ENCODE peak calls at places on chromosomes 7 and 10, in eight cellular contexts. M, X, G, B, S, O, E and U are unnamed samples.

GRCh38 chr10:91164520-91165065 is 55.9 kb upstream of the PCGF5 start:
- DNase-seq in S (no peak), E (peak), B (no peak), G (no peak), X (no peak), O (no peak), M (no peak), U (no peak)

GRCh38 chr7:98240961-98241673 is 10.9 kb downstream of the TECPR1 start:
- DNase-seq in M (no peak), X (peak), O (peak), B (no peak), S (no peak), E (peak), G (no peak), U (no peak)

GRCh38 chr7:4048336-4048735 is 633.8 kb upstream of the FOXK1 start:
- DNase-seq in X (no peak), E (no peak), O (no peak), B (no peak), S (no peak), G (no peak), M (no peak), U (no peak)

GRCh38 chr7:144842377-144842851 is 6.6 kb upstream of the TPK1 start:
- DNase-seq in O (peak), M (no peak), E (no peak), S (no peak), G (no peak), B (peak), X (peak), U (no peak)

GRCh38 chr10:988667-989545 is 672 bp downstream of the GTPBP4 start:
- DNase-seq in S (no peak), O (no peak), E (peak), G (peak), B (no peak), M (no peak), X (no peak), U (no peak)

GRCh38 chr7:6290345-6290744 is 17.9 kb upstream of the CYTH3 start:
- DNase-seq in B (no peak), X (no peak), O (no peak), G (no peak), M (no peak), E (no peak), S (no peak), U (no peak)

GRCh38 chr10:102409604-102410426 is 8.8 kb downstream of the PSD start:
- DNase-seq in S (no peak), O (no peak), X (no peak), G (no peak), B (no peak), E (no peak), M (no peak), U (no peak)

GRCh38 chr7:4201566-4201965 is 480.5 kb upstream of the FOXK1 start:
- DNase-seq in M (no peak), O (no peak), E (no peak), X (no peak), B (peak), G (no peak), S (no peak), U (no peak)

GRCh38 chr7:68364871-68365625 is 1233.2 kb upstream of the AUTS2 start:
- DNase-seq in E (peak), M (no peak), S (no peak), X (no peak), B (no peak), G (no peak), O (no peak), U (no peak)

GRCh38 chr7:46015107-46015868 is 94.2 kb upstream of the IGFBP3 start:
- DNase-seq in E (peak), S (no peak), O (peak), M (no peak), B (peak), G (no peak), X (no peak), U (no peak)

GRCh38 chr10:124110882-124111281 is 17.5 kb upstream of the CHST15 start:
- DNase-seq in O (no peak), B (no peak), S (no peak), M (no peak), E (no peak), G (no peak), X (no peak), U (no peak)

GRCh38 chr7:152601305-152601798 is 74.6 kb downstream of the XRCC2 start:
- DNase-seq in B (no peak), X (peak), E (no peak), O (no peak), M (no peak), G (no peak), S (no peak), U (no peak)

GRCh38 chr7:24891173-24891787 is 88.7 kb downstream of the OSBPL3 start:
- DNase-seq in B (no peak), S (no peak), O (no peak), X (no peak), G (no peak), E (peak), M (no peak), U (no peak)

GRCh38 chr10:27355918-27356573 is 115.4 kb upstream of the ACBD5 start:
- DNase-seq in S (no peak), O (no peak), G (no peak), M (no peak), B (no peak), X (no peak), E (no peak), U (no peak)

GRCh38 chr7:88500146-88500545 is 193.5 kb upstream of the STEAP4 start:
- DNase-seq in X (no peak), O (no peak), S (no peak), B (no peak), G (no peak), M (no peak), E (peak), U (no peak)

GRCh38 chr10:120262857-120263547 is 194.0 kb upstream of the PLPP4 start:
- DNase-seq in E (peak), B (no peak), S (no peak), G (no peak), X (no peak), O (no peak), M (no peak), U (no peak)

GRCh38 chr7:151193203-151193602 is 6.2 kb upstream of the ASB10 start:
- DNase-seq in M (no peak), X (no peak), E (no peak), O (no peak), G (no peak), B (no peak), S (no peak), U (no peak)

GRCh38 chr7:2100278-2101205 is 132.2 kb downstream of the MAD1L1 start:
- DNase-seq in O (peak), G (no peak), X (no peak), S (no peak), M (no peak), B (no peak), E (no peak), U (no peak)

GRCh38 chr10:91681361-91682276 is 48.7 kb upstream of the PPP1R3C start:
- DNase-seq in O (no peak), X (no peak), B (no peak), E (peak), G (no peak), S (no peak), M (no peak), U (no peak)

GRCh38 chr10:2935647-2936386 is 131.5 kb upstream of the PFKP start:
- DNase-seq in G (no peak), M (no peak), O (no peak), E (no peak), S (no peak), X (no peak), B (no peak), U (no peak)

GRCh38 chr10:124372906-124373305 is 45.8 kb downstream of the OAT start:
- DNase-seq in S (no peak), M (no peak), B (no peak), G (no peak), X (no peak), O (no peak), E (no peak), U (no peak)

GRCh38 chr10:43322769-43323168 is 48.7 kb upstream of the FXYD4 start:
- DNase-seq in O (peak), M (peak), S (peak), X (peak), E (peak), G (peak), B (peak), U (peak)